ENCODE peak calls at places on chromosomes 7 and 10, in six cellular contexts. One of them, this sample, is unnamed.

GRCh38 chr7:157682064-157682945 is 345.5 kb downstream of the DNAJB6 start:
- DNase-seq in stimulated activated CD8-positive, alpha-beta memory T cell treated with anti-CD3 and anti-CD28 coated beads, Interleukin-4, amount 100 ng/mL, for 24 hours: no peak
- DNase-seq in C1 segment of cervical spinal cord: no peak
- DNase-seq in NCI-H1105: no peak
- DNase-seq in EL: no peak
- DNase-seq in occipital lobe: no peak
- DNase-seq in this sample: no peak

GRCh38 chr10:15478429-15478828 is 107.3 kb upstream of the FAM171A1 start:
- DNase-seq in stimulated activated CD8-positive, alpha-beta memory T cell treated with anti-CD3 and anti-CD28 coated beads, Interleukin-4, amount 100 ng/mL, for 24 hours: no peak
- DNase-seq in occipital lobe: no peak
- DNase-seq in C1 segment of cervical spinal cord: no peak
- DNase-seq in NCI-H1105: no peak
- DNase-seq in EL: no peak
- DNase-seq in this sample: no peak

GRCh38 chr7:127976722-127977121 is 54.5 kb downstream of the LRRC4 start:
- DNase-seq in C1 segment of cervical spinal cord: no peak
- DNase-seq in occipital lobe: no peak
- DNase-seq in NCI-H1105: no peak
- DNase-seq in stimulated activated CD8-positive, alpha-beta memory T cell treated with anti-CD3 and anti-CD28 coated beads, Interleukin-4, amount 100 ng/mL, for 24 hours: no peak
- DNase-seq in EL: no peak
- DNase-seq in this sample: no peak

GRCh38 chr7:34900891-34901493 is 136.3 kb downstream of the DPY19L1 start:
- DNase-seq in stimulated activated CD8-positive, alpha-beta memory T cell treated with anti-CD3 and anti-CD28 coated beads, Interleukin-4, amount 100 ng/mL, for 24 hours: no peak
- DNase-seq in NCI-H1105: no peak
- DNase-seq in C1 segment of cervical spinal cord: no peak
- DNase-seq in EL: no peak
- DNase-seq in occipital lobe: no peak
- DNase-seq in this sample: peak

GRCh38 chr7:98376719-98377118 is 24.2 kb downstream of the BAIAP2L1 start:
- DNase-seq in occipital lobe: no peak
- DNase-seq in C1 segment of cervical spinal cord: no peak
- DNase-seq in EL: no peak
- DNase-seq in NCI-H1105: no peak
- DNase-seq in stimulated activated CD8-positive, alpha-beta memory T cell treated with anti-CD3 and anti-CD28 coated beads, Interleukin-4, amount 100 ng/mL, for 24 hours: no peak
- DNase-seq in this sample: no peak

GRCh38 chr10:9596368-9596920 is 1421.2 kb upstream of the CELF2 start:
- DNase-seq in NCI-H1105: no peak
- DNase-seq in stimulated activated CD8-positive, alpha-beta memory T cell treated with anti-CD3 and anti-CD28 coated beads, Interleukin-4, amount 100 ng/mL, for 24 hours: no peak
- DNase-seq in occipital lobe: no peak
- DNase-seq in C1 segment of cervical spinal cord: no peak
- DNase-seq in EL: peak
- DNase-seq in this sample: peak

GRCh38 chr10:110883924-110884323 is 12.2 kb downstream of the PDCD4 start:
- DNase-seq in EL: no peak
- DNase-seq in stimulated activated CD8-positive, alpha-beta memory T cell treated with anti-CD3 and anti-CD28 coated beads, Interleukin-4, amount 100 ng/mL, for 24 hours: no peak
- DNase-seq in NCI-H1105: no peak
- DNase-seq in occipital lobe: no peak
- DNase-seq in C1 segment of cervical spinal cord: no peak
- DNase-seq in this sample: no peak

GRCh38 chr10:119518936-119519335 is 23.6 kb downstream of the RGS10 start:
- DNase-seq in NCI-H1105: no peak
- DNase-seq in stimulated activated CD8-positive, alpha-beta memory T cell treated with anti-CD3 and anti-CD28 coated beads, Interleukin-4, amount 100 ng/mL, for 24 hours: no peak
- DNase-seq in C1 segment of cervical spinal cord: no peak
- DNase-seq in occipital lobe: no peak
- DNase-seq in EL: no peak
- DNase-seq in this sample: peak

GRCh38 chr10:27369832-27370231 is 129.2 kb upstream of the ACBD5 start:
- DNase-seq in occipital lobe: no peak
- DNase-seq in stimulated activated CD8-positive, alpha-beta memory T cell treated with anti-CD3 and anti-CD28 coated beads, Interleukin-4, amount 100 ng/mL, for 24 hours: no peak
- DNase-seq in C1 segment of cervical spinal cord: no peak
- DNase-seq in EL: peak
- DNase-seq in NCI-H1105: no peak
- DNase-seq in this sample: no peak

GRCh38 chr7:33039257-33039904 is 23.2 kb downstream of the NT5C3A start:
- DNase-seq in EL: peak
- DNase-seq in occipital lobe: no peak
- DNase-seq in C1 segment of cervical spinal cord: no peak
- DNase-seq in stimulated activated CD8-positive, alpha-beta memory T cell treated with anti-CD3 and anti-CD28 coated beads, Interleukin-4, amount 100 ng/mL, for 24 hours: no peak
- DNase-seq in NCI-H1105: no peak
- DNase-seq in this sample: no peak

GRCh38 chr10:91389636-91390512 is 20.3 kb upstream of the HECTD2 start:
- DNase-seq in NCI-H1105: peak
- DNase-seq in C1 segment of cervical spinal cord: no peak
- DNase-seq in occipital lobe: no peak
- DNase-seq in stimulated activated CD8-positive, alpha-beta memory T cell treated with anti-CD3 and anti-CD28 coated beads, Interleukin-4, amount 100 ng/mL, for 24 hours: no peak
- DNase-seq in EL: peak
- DNase-seq in this sample: peak

GRCh38 chr10:91366687-91367086 is 43.5 kb upstream of the HECTD2 start:
- DNase-seq in C1 segment of cervical spinal cord: no peak
- DNase-seq in occipital lobe: no peak
- DNase-seq in NCI-H1105: no peak
- DNase-seq in stimulated activated CD8-positive, alpha-beta memory T cell treated with anti-CD3 and anti-CD28 coated beads, Interleukin-4, amount 100 ng/mL, for 24 hours: no peak
- DNase-seq in EL: no peak
- DNase-seq in this sample: no peak

GRCh38 chr10:29615195-29615594 is 19.6 kb downstream of the SVIL start:
- DNase-seq in stimulated activated CD8-positive, alpha-beta memory T cell treated with anti-CD3 and anti-CD28 coated beads, Interleukin-4, amount 100 ng/mL, for 24 hours: no peak
- DNase-seq in NCI-H1105: no peak
- DNase-seq in EL: no peak
- DNase-seq in C1 segment of cervical spinal cord: no peak
- DNase-seq in occipital lobe: no peak
- DNase-seq in this sample: peak

GRCh38 chr10:70458329-70459060 is 17.0 kb upstream of the NODAL start:
- DNase-seq in EL: peak
- DNase-seq in NCI-H1105: no peak
- DNase-seq in occipital lobe: peak
- DNase-seq in stimulated activated CD8-positive, alpha-beta memory T cell treated with anti-CD3 and anti-CD28 coated beads, Interleukin-4, amount 100 ng/mL, for 24 hours: peak
- DNase-seq in C1 segment of cervical spinal cord: no peak
- DNase-seq in this sample: peak

GRCh38 chr10:484441-484924 is 205.0 kb downstream of the DIP2C start:
- DNase-seq in NCI-H1105: no peak
- DNase-seq in occipital lobe: no peak
- DNase-seq in EL: no peak
- DNase-seq in C1 segment of cervical spinal cord: no peak
- DNase-seq in stimulated activated CD8-positive, alpha-beta memory T cell treated with anti-CD3 and anti-CD28 coated beads, Interleukin-4, amount 100 ng/mL, for 24 hours: no peak
- DNase-seq in this sample: no peak

GRCh38 chr7:83629117-83629880 is 19.6 kb downstream of the SEMA3E start:
- DNase-seq in NCI-H1105: no peak
- DNase-seq in C1 segment of cervical spinal cord: no peak
- DNase-seq in occipital lobe: no peak
- DNase-seq in stimulated activated CD8-positive, alpha-beta memory T cell treated with anti-CD3 and anti-CD28 coated beads, Interleukin-4, amount 100 ng/mL, for 24 hours: no peak
- DNase-seq in EL: no peak
- DNase-seq in this sample: no peak

GRCh38 chr10:131453772-131454634 is 142.5 kb upstream of the TCERG1L start:
- DNase-seq in stimulated activated CD8-positive, alpha-beta memory T cell treated with anti-CD3 and anti-CD28 coated beads, Interleukin-4, amount 100 ng/mL, for 24 hours: peak
- DNase-seq in NCI-H1105: no peak
- DNase-seq in EL: no peak
- DNase-seq in C1 segment of cervical spinal cord: peak
- DNase-seq in occipital lobe: peak
- DNase-seq in this sample: no peak

GRCh38 chr7:47301078-47301477 is 280.8 kb downstream of the TNS3 start:
- DNase-seq in NCI-H1105: no peak
- DNase-seq in C1 segment of cervical spinal cord: no peak
- DNase-seq in stimulated activated CD8-positive, alpha-beta memory T cell treated with anti-CD3 and anti-CD28 coated beads, Interleukin-4, amount 100 ng/mL, for 24 hours: no peak
- DNase-seq in EL: no peak
- DNase-seq in occipital lobe: no peak
- DNase-seq in this sample: no peak

GRCh38 chr10:118500477-118501104 is 94.9 kb downstream of the PRLHR start:
- DNase-seq in C1 segment of cervical spinal cord: no peak
- DNase-seq in stimulated activated CD8-positive, alpha-beta memory T cell treated with anti-CD3 and anti-CD28 coated beads, Interleukin-4, amount 100 ng/mL, for 24 hours: no peak
- DNase-seq in EL: no peak
- DNase-seq in occipital lobe: no peak
- DNase-seq in NCI-H1105: no peak
- DNase-seq in this sample: no peak

GRCh38 chr7:83413425-83413824 is 235.5 kb downstream of the SEMA3E start:
- DNase-seq in occipital lobe: no peak
- DNase-seq in stimulated activated CD8-positive, alpha-beta memory T cell treated with anti-CD3 and anti-CD28 coated beads, Interleukin-4, amount 100 ng/mL, for 24 hours: no peak
- DNase-seq in C1 segment of cervical spinal cord: no peak
- DNase-seq in NCI-H1105: no peak
- DNase-seq in EL: peak
- DNase-seq in this sample: no peak

GRCh38 chr10:113457408-113457807 is 95.4 kb upstream of the HABP2 start:
- DNase-seq in occipital lobe: no peak
- DNase-seq in EL: no peak
- DNase-seq in NCI-H1105: no peak
- DNase-seq in stimulated activated CD8-positive, alpha-beta memory T cell treated with anti-CD3 and anti-CD28 coated beads, Interleukin-4, amount 100 ng/mL, for 24 hours: no peak
- DNase-seq in C1 segment of cervical spinal cord: no peak
- DNase-seq in this sample: no peak

GRCh38 chr7:121872831-121873764 is at the start of gene PTPRZ1:
- DNase-seq in stimulated activated CD8-positive, alpha-beta memory T cell treated with anti-CD3 and anti-CD28 coated beads, Interleukin-4, amount 100 ng/mL, for 24 hours: no peak
- DNase-seq in EL: peak
- DNase-seq in NCI-H1105: peak
- DNase-seq in occipital lobe: peak
- DNase-seq in C1 segment of cervical spinal cord: no peak
- DNase-seq in this sample: peak

GRCh38 chr7:112422842-112423496 is 27.3 kb upstream of the IFRD1 start:
- DNase-seq in C1 segment of cervical spinal cord: no peak
- DNase-seq in EL: peak
- DNase-seq in stimulated activated CD8-positive, alpha-beta memory T cell treated with anti-CD3 and anti-CD28 coated beads, Interleukin-4, amount 100 ng/mL, for 24 hours: peak
- DNase-seq in occipital lobe: no peak
- DNase-seq in NCI-H1105: no peak
- DNase-seq in this sample: peak

GRCh38 chr10:17416442-17417211 is 37.8 kb downstream of the ST8SIA6 start:
- DNase-seq in C1 segment of cervical spinal cord: no peak
- DNase-seq in occipital lobe: no peak
- DNase-seq in NCI-H1105: no peak
- DNase-seq in EL: no peak
- DNase-seq in stimulated activated CD8-positive, alpha-beta memory T cell treated with anti-CD3 and anti-CD28 coated beads, Interleukin-4, amount 100 ng/mL, for 24 hours: no peak
- DNase-seq in this sample: no peak

GRCh38 chr10:21464134-21464533 is 61.3 kb downstream of the SKIDA1 start:
- DNase-seq in C1 segment of cervical spinal cord: no peak
- DNase-seq in NCI-H1105: no peak
- DNase-seq in stimulated activated CD8-positive, alpha-beta memory T cell treated with anti-CD3 and anti-CD28 coated beads, Interleukin-4, amount 100 ng/mL, for 24 hours: no peak
- DNase-seq in EL: peak
- DNase-seq in occipital lobe: no peak
- DNase-seq in this sample: no peak

GRCh38 chr7:102255916-102256315 is 30.8 kb upstream of the SH2B2 start:
- DNase-seq in EL: no peak
- DNase-seq in occipital lobe: no peak
- DNase-seq in stimulated activated CD8-positive, alpha-beta memory T cell treated with anti-CD3 and anti-CD28 coated beads, Interleukin-4, amount 100 ng/mL, for 24 hours: no peak
- DNase-seq in C1 segment of cervical spinal cord: no peak
- DNase-seq in NCI-H1105: no peak
- DNase-seq in this sample: peak

GRCh38 chr7:129798616-129799349 is 154.0 kb downstream of the UBE2H start:
- DNase-seq in NCI-H1105: no peak
- DNase-seq in C1 segment of cervical spinal cord: no peak
- DNase-seq in EL: no peak
- DNase-seq in occipital lobe: no peak
- DNase-seq in stimulated activated CD8-positive, alpha-beta memory T cell treated with anti-CD3 and anti-CD28 coated beads, Interleukin-4, amount 100 ng/mL, for 24 hours: no peak
- DNase-seq in this sample: peak

GRCh38 chr10:106612381-106612780 is 552.1 kb downstream of the SORCS1 start:
- DNase-seq in occipital lobe: no peak
- DNase-seq in EL: no peak
- DNase-seq in C1 segment of cervical spinal cord: no peak
- DNase-seq in stimulated activated CD8-positive, alpha-beta memory T cell treated with anti-CD3 and anti-CD28 coated beads, Interleukin-4, amount 100 ng/mL, for 24 hours: no peak
- DNase-seq in NCI-H1105: no peak
- DNase-seq in this sample: no peak

GRCh38 chr7:89029864-89030263 is 234.3 kb upstream of the TEX47 start:
- DNase-seq in occipital lobe: no peak
- DNase-seq in C1 segment of cervical spinal cord: no peak
- DNase-seq in NCI-H1105: no peak
- DNase-seq in stimulated activated CD8-positive, alpha-beta memory T cell treated with anti-CD3 and anti-CD28 coated beads, Interleukin-4, amount 100 ng/mL, for 24 hours: no peak
- DNase-seq in EL: no peak
- DNase-seq in this sample: no peak

GRCh38 chr10:67221939-67222494 is 296.2 kb downstream of the LRRTM3 start:
- DNase-seq in C1 segment of cervical spinal cord: no peak
- DNase-seq in NCI-H1105: no peak
- DNase-seq in stimulated activated CD8-positive, alpha-beta memory T cell treated with anti-CD3 and anti-CD28 coated beads, Interleukin-4, amount 100 ng/mL, for 24 hours: no peak
- DNase-seq in occipital lobe: no peak
- DNase-seq in EL: no peak
- DNase-seq in this sample: no peak

GRCh38 chr7:66426332-66426731 is 202.3 kb upstream of the KCTD7 start:
- DNase-seq in NCI-H1105: no peak
- DNase-seq in occipital lobe: no peak
- DNase-seq in C1 segment of cervical spinal cord: no peak
- DNase-seq in EL: no peak
- DNase-seq in stimulated activated CD8-positive, alpha-beta memory T cell treated with anti-CD3 and anti-CD28 coated beads, Interleukin-4, amount 100 ng/mL, for 24 hours: no peak
- DNase-seq in this sample: no peak

GRCh38 chr7:117982071-117983055 is 109.1 kb upstream of the CTTNBP2 start:
- DNase-seq in C1 segment of cervical spinal cord: no peak
- DNase-seq in EL: no peak
- DNase-seq in stimulated activated CD8-positive, alpha-beta memory T cell treated with anti-CD3 and anti-CD28 coated beads, Interleukin-4, amount 100 ng/mL, for 24 hours: no peak
- DNase-seq in occipital lobe: no peak
- DNase-seq in NCI-H1105: no peak
- DNase-seq in this sample: no peak

GRCh38 chr7:31100445-31100844 is 48.3 kb downstream of the ADCYAP1R1 start:
- DNase-seq in stimulated activated CD8-positive, alpha-beta memory T cell treated with anti-CD3 and anti-CD28 coated beads, Interleukin-4, amount 100 ng/mL, for 24 hours: no peak
- DNase-seq in EL: peak
- DNase-seq in C1 segment of cervical spinal cord: no peak
- DNase-seq in occipital lobe: no peak
- DNase-seq in NCI-H1105: no peak
- DNase-seq in this sample: peak

GRCh38 chr7:131109011-131109756 is 218.5 kb upstream of the MKLN1 start:
- DNase-seq in occipital lobe: no peak
- DNase-seq in EL: peak
- DNase-seq in NCI-H1105: no peak
- DNase-seq in stimulated activated CD8-positive, alpha-beta memory T cell treated with anti-CD3 and anti-CD28 coated beads, Interleukin-4, amount 100 ng/mL, for 24 hours: no peak
- DNase-seq in C1 segment of cervical spinal cord: no peak
- DNase-seq in this sample: peak

GRCh38 chr10:96556003-96556402 is 30.8 kb downstream of the TM9SF3 start:
- DNase-seq in EL: peak
- DNase-seq in occipital lobe: no peak
- DNase-seq in C1 segment of cervical spinal cord: no peak
- DNase-seq in NCI-H1105: no peak
- DNase-seq in stimulated activated CD8-positive, alpha-beta memory T cell treated with anti-CD3 and anti-CD28 coated beads, Interleukin-4, amount 100 ng/mL, for 24 hours: no peak
- DNase-seq in this sample: no peak